ENCODE peak calls at places on chromosomes 13 and 19, in six cellular contexts. B is heart left ventricle, R is uterus, E is pancreas, P is psoas muscle, F is A549. M is an unnamed sample.

GRCh38 chr13:97491452-97491851 is 57.5 kb downstream of the RAP2A start:
- DNase-seq in B (no peak), R (no peak), E (no peak), P (no peak), F (no peak), M (no peak)

GRCh38 chr19:56701895-56702294 is 30.3 kb upstream of the ZNF835 start:
- DNase-seq in B (no peak), R (no peak), E (no peak), P (no peak), F (no peak), M (no peak)

GRCh38 chr19:46731007-46731501 is 14.1 kb upstream of the PRKD2 start:
- DNase-seq in B (peak; percentile 77), R (no peak), E (no peak), P (no peak), F (peak; percentile 63), M (no peak)

GRCh38 chr19:51456541-51457290 is 1.5 kb downstream of the SIGLEC8 start:
- DNase-seq in B (no peak), R (no peak), E (no peak), P (no peak), F (no peak), M (no peak)

GRCh38 chr13:114143806-114144605 is 11.6 kb upstream of the RASA3 start:
- DNase-seq in B (no peak), R (no peak), E (no peak), P (no peak), F (peak; percentile 60), M (no peak)

GRCh38 chr19:11025997-11026396 is 63.3 kb upstream of the LDLR start:
- DNase-seq in B (no peak), R (no peak), E (no peak), P (no peak), F (no peak), M (no peak)

GRCh38 chr13:30119476-30119875 is 187.9 kb downstream of the KATNAL1 start:
- DNase-seq in B (no peak), R (peak; percentile 62), E (no peak), P (no peak), F (no peak), M (no peak)

GRCh38 chr19:52138614-52139290 is 986 bp downstream of the ZNF616 start:
- DNase-seq in B (no peak), R (peak; percentile 20), E (no peak), P (no peak), F (no peak), M (no peak)

GRCh38 chr19:53808710-53809125 is 15.4 kb downstream of the NLRP12 start:
- DNase-seq in B (no peak), R (no peak), E (no peak), P (no peak), F (peak; percentile 52), M (no peak)

GRCh38 chr13:56393549-56393948 is 747.2 kb upstream of the PRR20A start:
- DNase-seq in B (no peak), R (no peak), E (no peak), P (no peak), F (no peak), M (no peak)

GRCh38 chr19:16208064-16208759 is 10.5 kb downstream of the AP1M1 start:
- DNase-seq in B (peak; percentile 42), R (no peak), E (no peak), P (no peak), F (no peak), M (no peak)

GRCh38 chr13:65597839-65598818 is 1632.0 kb downstream of the PCDH9 start:
- DNase-seq in B (no peak), R (no peak), E (no peak), P (no peak), F (no peak), M (no peak)

GRCh38 chr19:42219812-42220750 is at the start of gene ZNF526:
- DNase-seq in B (peak; percentile 99), R (peak; percentile 96), E (peak; percentile 95), P (peak; percentile 97), F (peak; percentile 100), M (peak; percentile 100)

GRCh38 chr19:42216653-42217521 is 590 bp downstream of the DEDD2 start:
- DNase-seq in B (peak; percentile 68), R (peak; percentile 37), E (no peak), P (peak; percentile 45), F (peak; percentile 66), M (no peak)

GRCh38 chr19:42220751-42221097 is 612 bp downstream of the ZNF526 start:
- DNase-seq in B (no peak), R (no peak), E (no peak), P (no peak), F (no peak), M (no peak)

GRCh38 chr19:42214810-42215209 is 2.7 kb downstream of the DEDD2 start:
- DNase-seq in B (peak; percentile 30), R (no peak), E (no peak), P (no peak), F (no peak), M (no peak)

GRCh38 chr19:42217522-42218442 is at the start of gene DEDD2:
- DNase-seq in B (peak; percentile 99), R (peak; percentile 97), E (peak; percentile 97), P (peak; percentile 98), F (peak; percentile 99), M (peak; percentile 84)
- TF ChIP-seq CTCF in B (peak; percentile 25), R (no peak), E (no peak), P (no peak), F (no peak), M (no peak)

GRCh38 chr19:35899547-35900214 is 659 bp downstream of the NFKBID start:
- DNase-seq in B (peak; percentile 90), R (peak; percentile 80), E (peak; percentile 83), P (peak; percentile 81), F (peak; percentile 98), M (peak; percentile 87)
- TF ChIP-seq CTCF in B (no peak), R (no peak), E (no peak), P (no peak), F (no peak), M (no peak)

GRCh38 chr19:18796239-18796638 is 5.1 kb upstream of the COMP start:
- DNase-seq in B (no peak), R (no peak), E (no peak), P (no peak), F (no peak), M (no peak)

GRCh38 chr19:18800079-18800478 is 9.0 kb upstream of the COMP start:
- DNase-seq in B (no peak), R (no peak), E (no peak), P (no peak), F (no peak), M (no peak)

GRCh38 chr19:18800636-18801035 is 9.5 kb upstream of the COMP start:
- DNase-seq in B (no peak), R (no peak), E (no peak), P (no peak), F (no peak), M (no peak)

GRCh38 chr19:18799389-18799970 is 8.4 kb upstream of the COMP start:
- DNase-seq in B (no peak), R (no peak), E (no peak), P (no peak), F (no peak), M (no peak)

DNA sequence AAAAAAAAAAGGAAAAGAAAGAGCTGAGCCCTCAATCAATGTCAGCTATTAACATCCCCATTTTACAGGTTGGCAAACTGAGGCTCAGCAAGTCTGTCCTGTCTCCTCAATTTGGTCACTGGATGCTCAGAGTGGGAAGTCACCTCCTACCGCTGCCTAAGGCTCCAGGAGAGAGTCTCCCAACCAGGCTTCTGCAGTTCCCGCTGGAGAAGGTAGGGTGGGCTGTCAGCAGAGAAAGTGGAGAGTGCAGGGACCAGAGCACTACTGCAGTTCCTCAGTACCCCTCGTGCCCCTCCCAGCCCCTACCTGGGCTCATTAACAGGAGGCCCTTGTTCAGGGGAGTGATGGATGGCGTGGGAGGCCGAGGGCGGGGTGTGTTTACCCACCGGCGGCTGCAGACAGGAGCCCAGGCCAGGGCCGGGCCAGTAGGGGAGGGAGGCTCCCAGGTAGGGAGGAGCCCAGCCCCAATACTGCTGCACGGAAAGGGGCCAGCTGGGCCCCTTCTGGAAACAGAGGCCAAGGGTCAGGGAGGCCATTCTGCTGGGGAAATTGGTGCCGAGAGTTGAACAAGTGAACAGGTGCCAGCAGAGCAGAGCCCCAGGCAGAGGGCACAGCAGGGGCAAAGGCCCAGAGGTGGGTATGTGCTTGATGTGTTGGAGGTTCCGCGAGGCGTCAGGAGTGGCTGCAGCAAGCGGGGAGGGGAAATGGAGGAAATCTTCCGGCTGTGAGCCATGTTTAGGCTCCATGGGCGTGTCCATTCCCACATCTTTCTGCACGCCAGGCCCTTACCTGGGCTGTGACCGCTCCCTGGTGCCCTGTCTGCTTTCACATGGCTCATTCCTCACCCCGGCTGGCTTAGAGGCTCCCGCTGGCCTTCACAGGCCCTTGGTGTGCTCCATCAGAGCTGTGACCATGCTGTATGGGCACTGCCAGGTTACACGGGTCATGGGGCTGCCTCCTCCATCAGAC is 7.6 kb upstream of the COMP start:
- DNase-seq in B (no peak), R (no peak), E (no peak), P (no peak), F (no peak), M (no peak)
- TF ChIP-seq CTCF in B (no peak), R (no peak), E (no peak), P (no peak), F (no peak), M (no peak)

GRCh38 chr19:45682908-45683307 is 8.8 kb downstream of the SNRPD2 start:
- DNase-seq in B (no peak), R (no peak), E (no peak), P (no peak), F (no peak), M (no peak)

GRCh38 chr19:45692187-45693111 is at the start of gene QPCTL:
- DNase-seq in B (peak; percentile 96), R (peak; percentile 97), E (peak; percentile 98), P (peak; percentile 97), F (peak; percentile 99), M (peak; percentile 90)

GRCh38 chr19:45691516-45692186 is at the start of gene SNRPD2:
- DNase-seq in B (peak; percentile 96), R (peak; percentile 93), E (peak; percentile 91), P (peak; percentile 92), F (peak; percentile 97), M (peak; percentile 63)

GRCh38 chr19:45682117-45682516 is 9.6 kb downstream of the SNRPD2 start:
- DNase-seq in B (no peak), R (no peak), E (no peak), P (no peak), F (no peak), M (no peak)

DNA sequence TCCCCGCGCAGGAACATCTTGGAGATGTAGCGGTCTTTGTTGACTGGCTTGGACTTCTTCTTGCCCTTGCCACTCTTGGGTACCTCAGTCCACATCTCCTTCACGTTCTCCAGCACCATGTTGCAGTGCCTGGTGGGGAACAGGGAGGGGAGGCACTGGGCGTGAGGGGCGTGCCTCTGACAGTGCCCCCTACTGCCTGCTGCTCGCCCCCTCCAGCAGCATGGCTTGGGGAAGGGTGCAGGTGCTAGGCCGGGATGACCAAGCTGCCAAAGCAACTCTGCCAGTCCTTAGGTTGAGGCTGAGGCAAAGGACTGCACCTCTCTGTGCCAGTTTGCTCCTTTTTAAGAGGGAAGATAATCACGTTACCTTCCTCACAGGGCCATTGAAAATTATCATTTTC is 4.2 kb downstream of the SNRPD2 start:
- DNase-seq in B (no peak), R (no peak), E (no peak), P (no peak), F (no peak), M (no peak)
- TF ChIP-seq CTCF in B (no peak), R (no peak), E (no peak), P (no peak), F (no peak), M (no peak)

GRCh38 chr19:14318873-14319272 is 62.4 kb upstream of the ADGRE5 start:
- DNase-seq in B (peak; percentile 63), R (no peak), E (no peak), P (no peak), F (no peak), M (no peak)
- TF ChIP-seq CTCF in B (no peak), R (no peak), E (no peak), P (no peak), F (no peak), M (peak; percentile 12)